ENCODE peak calls at places on chromosomes 3 and 15, in four cellular contexts. T is psoas muscle, B is left ventricle myocardium inferior, N is H9. X is an unnamed sample.

GRCh38 chr3:61158152-61158551 is 93.1 kb downstream of the FHIT start:
- DNase-seq in T (no peak), B (no peak), N (no peak), X (no peak)

GRCh38 chr3:71503525-71504249 is 79.8 kb downstream of the FOXP1 start:
- DNase-seq in T (no peak), B (no peak), N (no peak), X (no peak)

GRCh38 chr3:189781384-189781783 is 150.2 kb downstream of the TP63 start:
- DNase-seq in T (no peak), B (no peak), N (no peak), X (no peak)

GRCh38 chr15:80906159-80906775 is 83.4 kb downstream of the MESD start:
- DNase-seq in T (peak), B (no peak), N (no peak), X (no peak)

GRCh38 chr15:63987979-63988378 is 58.3 kb downstream of the DAPK2 start:
- DNase-seq in T (no peak), B (no peak), N (no peak), X (no peak)

GRCh38 chr3:177569823-177570657 is 372.8 kb upstream of the TBL1XR1 start:
- DNase-seq in T (no peak), B (no peak), N (no peak), X (no peak)

GRCh38 chr3:187976361-187976900 is 177.5 kb upstream of the LPP start:
- DNase-seq in T (no peak), B (no peak), N (no peak), X (no peak)

GRCh38 chr3:40086890-40087884 is 222.3 kb upstream of the EIF1B start:
- DNase-seq in T (no peak), B (no peak), N (no peak), X (no peak)

GRCh38 chr15:52256366-52256765 is 39.2 kb downstream of the MYO5C start:
- DNase-seq in T (peak), B (peak), N (peak), X (peak)

GRCh38 chr15:55683366-55683765 is 59.6 kb downstream of the PRTG start:
- DNase-seq in T (no peak), B (no peak), N (no peak), X (no peak)

GRCh38 chr3:81816473-81817260 is 55.2 kb upstream of the GBE1 start:
- DNase-seq in T (no peak), B (no peak), N (no peak), X (no peak)

GRCh38 chr15:91950631-91951384 is 97.3 kb downstream of the SLCO3A1 start:
- DNase-seq in T (no peak), B (no peak), N (no peak), X (no peak)

GRCh38 chr15:72740202-72740601 is 43.4 kb downstream of the ADPGK start:
- DNase-seq in T (no peak), B (no peak), N (no peak), X (no peak)

DNA sequence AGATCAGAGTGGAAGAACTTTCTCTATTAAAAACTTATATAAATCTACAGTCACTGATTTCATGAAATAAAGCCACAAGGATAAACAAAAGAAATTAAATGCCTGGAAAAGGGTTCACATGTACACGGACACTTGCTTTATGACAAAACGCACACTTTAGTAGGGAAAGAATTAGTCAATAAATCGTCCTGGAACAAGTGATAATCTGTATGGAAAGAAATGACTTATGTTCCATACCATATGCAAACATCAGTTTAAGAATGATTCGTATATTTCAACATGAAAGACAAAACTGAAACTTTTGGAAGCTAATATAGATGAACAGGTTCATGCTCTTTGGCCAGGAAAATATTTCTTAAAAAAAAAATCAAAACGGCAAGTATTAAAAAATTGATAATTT is 40.2 kb downstream of the MEF2A start:
- DNase-seq in T (no peak), B (no peak), N (no peak), X (no peak)
- H3K27ac ChIP-seq in T (no peak), B (peak), N (no peak), X (no peak)

GRCh38 chr3:120072867-120073525 is 21.3 kb downstream of the GSK3B start:
- DNase-seq in T (no peak), B (no peak), N (no peak), X (no peak)
- TF ChIP-seq CTCF in T (peak), B (peak), N (peak), X (no peak)

DNA sequence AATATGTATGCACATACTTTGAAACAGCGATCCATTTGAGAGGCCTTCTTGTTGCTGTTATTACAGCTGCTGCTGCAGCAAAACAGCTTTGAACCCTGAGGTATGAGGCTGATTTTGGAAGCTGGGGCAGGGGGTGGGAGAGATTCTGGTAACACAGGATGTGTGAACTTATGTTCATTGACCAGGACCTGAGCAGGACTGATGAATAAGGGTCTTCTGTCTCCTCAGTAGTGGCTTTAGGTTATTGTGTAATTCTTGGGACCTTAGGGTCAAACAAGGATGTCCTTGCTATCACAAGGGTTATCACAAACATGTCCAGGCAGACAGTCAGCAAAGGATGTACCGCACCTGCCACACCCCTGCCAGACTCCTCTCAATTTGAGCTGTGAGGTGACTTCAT is 41.6 kb downstream of the CTDSPL start:
- DNase-seq in T (no peak), B (no peak), N (no peak), X (no peak)
- H3K27ac ChIP-seq in T (no peak), B (no peak), N (no peak), X (peak)

GRCh38 chr3:80682951-80683350 is 915.2 kb upstream of the ROBO1 start:
- DNase-seq in T (no peak), B (no peak), N (no peak), X (no peak)

GRCh38 chr3:80688814-80689213 is 921.0 kb upstream of the ROBO1 start:
- DNase-seq in T (no peak), B (no peak), N (no peak), X (no peak)
- TF ChIP-seq CTCF in T (no peak), B (peak), N (peak), X (no peak)

GRCh38 chr3:58497074-58497473 is 5.2 kb downstream of the KCTD6 start:
- DNase-seq in T (no peak), B (no peak), N (no peak), X (no peak)
- H3K27ac ChIP-seq in T (no peak), B (peak), N (no peak), X (no peak)

DNA sequence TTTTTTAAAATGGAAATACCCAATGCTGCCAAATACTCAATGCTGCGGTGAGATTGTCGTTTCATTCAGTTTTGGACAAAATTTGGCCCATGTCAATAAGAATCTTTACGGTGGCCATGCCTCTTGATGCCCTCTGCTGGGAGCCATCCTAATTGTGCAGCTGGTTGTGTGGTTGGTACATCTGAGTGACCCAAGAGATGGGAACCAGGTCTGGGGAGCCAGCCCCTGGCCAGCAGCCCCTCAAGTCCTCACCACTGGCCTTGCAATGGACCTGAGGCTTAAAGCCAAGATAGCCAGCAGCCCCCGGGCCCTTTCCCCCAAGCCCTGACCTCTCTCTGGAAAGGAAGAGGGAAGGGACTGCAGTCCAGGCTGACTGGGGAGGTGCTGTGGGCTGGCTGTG is 36.4 kb upstream of the ESYT3 start:
- DNase-seq in T (no peak), B (no peak), N (peak), X (peak)
- TF ChIP-seq CTCF in T (no peak), B (peak), N (no peak), X (no peak)

DNA sequence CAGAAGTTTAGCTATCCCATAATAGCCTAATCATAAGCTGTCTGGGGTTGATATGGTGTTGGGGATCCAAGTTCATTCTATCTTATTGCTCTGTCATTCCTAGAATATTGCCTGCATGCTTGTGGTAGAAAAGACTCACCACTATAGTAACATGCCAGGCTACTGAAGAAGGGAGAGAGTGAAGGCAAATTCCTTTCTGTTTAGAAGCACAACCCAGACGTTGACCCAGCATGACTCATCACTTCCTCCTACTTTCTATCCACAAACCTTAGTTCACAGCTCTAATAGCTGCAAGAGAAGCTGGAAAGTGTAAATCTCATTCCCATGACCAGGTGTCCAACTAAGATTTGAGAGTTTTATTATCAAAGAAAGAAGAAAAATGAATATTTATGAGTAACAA is 57.8 kb upstream of the NMD3 start:
- DNase-seq in T (no peak), B (no peak), N (no peak), X (no peak)
- H3K27ac ChIP-seq in T (no peak), B (no peak), N (no peak), X (no peak)

GRCh38 chr3:11056531-11057050 is 64.0 kb downstream of the SLC6A1 start:
- DNase-seq in T (no peak), B (no peak), N (peak), X (no peak)

GRCh38 chr3:11060500-11061251 is 68.1 kb downstream of the SLC6A1 start:
- DNase-seq in T (peak), B (peak), N (peak), X (no peak)

GRCh38 chr3:11059799-11060115 is 67.2 kb downstream of the SLC6A1 start:
- DNase-seq in T (no peak), B (no peak), N (no peak), X (no peak)

GRCh38 chr3:11057655-11058054 is 65.1 kb downstream of the SLC6A1 start:
- DNase-seq in T (no peak), B (no peak), N (no peak), X (no peak)

GRCh38 chr3:11059090-11059798 is 66.7 kb downstream of the SLC6A1 start:
- DNase-seq in T (peak), B (peak), N (peak), X (no peak)
- TF ChIP-seq CTCF in T (peak), B (peak), N (peak), X (peak)